ENCODE peak calls at places on chromosomes 6 and 20, in five cellular contexts. One of them, this sample, is unnamed.
A peak's percentile ranks its signal among the peaks of the same experiment; 100 is the strongest.

GRCh38 chr20:4601630-4602296 is 119.9 kb upstream of the PRND start:
- DNase-seq in A549: no peak
- DNase-seq in heart left ventricle: peak; percentile 85
- DNase-seq in gastrocnemius medialis: no peak
- DNase-seq in IMR-90: no peak
- DNase-seq in this sample: peak; percentile 37

GRCh38 chr6:20400476-20401402 is 940 bp upstream of the E2F3 start:
- DNase-seq in A549: peak; percentile 42
- DNase-seq in heart left ventricle: peak; percentile 71
- DNase-seq in gastrocnemius medialis: peak; percentile 73
- DNase-seq in IMR-90: no peak
- DNase-seq in this sample: peak; percentile 46

GRCh38 chr6:36676142-36677058 is 2.1 kb upstream of the CDKN1A start:
- DNase-seq in A549: no peak
- DNase-seq in heart left ventricle: no peak
- DNase-seq in gastrocnemius medialis: no peak
- DNase-seq in IMR-90: peak; percentile 66
- DNase-seq in this sample: no peak

GRCh38 chr6:43037197-43037596 is 15.8 kb downstream of the RRP36 start:
- DNase-seq in A549: no peak
- DNase-seq in heart left ventricle: no peak
- DNase-seq in gastrocnemius medialis: no peak
- DNase-seq in IMR-90: no peak
- DNase-seq in this sample: no peak

GRCh38 chr6:82645536-82646230 is 282.1 kb downstream of the TPBG start:
- DNase-seq in A549: no peak
- DNase-seq in heart left ventricle: no peak
- DNase-seq in gastrocnemius medialis: no peak
- DNase-seq in IMR-90: no peak
- DNase-seq in this sample: no peak

GRCh38 chr20:62501801-62502495 is 26.2 kb upstream of the GATA5 start:
- DNase-seq in A549: peak; percentile 46
- DNase-seq in heart left ventricle: no peak
- DNase-seq in gastrocnemius medialis: no peak
- DNase-seq in IMR-90: peak; percentile 63
- DNase-seq in this sample: peak; percentile 62

GRCh38 chr6:121733216-121733615 is 297.8 kb downstream of the GJA1 start:
- DNase-seq in A549: no peak
- DNase-seq in heart left ventricle: no peak
- DNase-seq in gastrocnemius medialis: no peak
- DNase-seq in IMR-90: peak; percentile 38
- DNase-seq in this sample: no peak

GRCh38 chr20:48189177-48189576 is 403.9 kb upstream of the SULF2 start:
- DNase-seq in A549: peak; percentile 25
- DNase-seq in heart left ventricle: no peak
- DNase-seq in gastrocnemius medialis: no peak
- DNase-seq in IMR-90: no peak
- DNase-seq in this sample: no peak

GRCh38 chr20:43993552-43993951 is 78.9 kb downstream of the TOX2 start:
- DNase-seq in A549: no peak
- DNase-seq in heart left ventricle: no peak
- DNase-seq in gastrocnemius medialis: no peak
- DNase-seq in IMR-90: peak; percentile 31
- DNase-seq in this sample: no peak

GRCh38 chr6:137921823-137922222 is 54.8 kb downstream of the TNFAIP3 start:
- DNase-seq in A549: no peak
- DNase-seq in heart left ventricle: no peak
- DNase-seq in gastrocnemius medialis: no peak
- DNase-seq in IMR-90: no peak
- DNase-seq in this sample: no peak

GRCh38 chr20:32823078-32823477 is 3.3 kb downstream of the MAPRE1 start:
- DNase-seq in A549: peak; percentile 29
- DNase-seq in heart left ventricle: no peak
- DNase-seq in gastrocnemius medialis: no peak
- DNase-seq in IMR-90: peak; percentile 82
- DNase-seq in this sample: peak; percentile 58

GRCh38 chr20:63085087-63085861 is 78.5 kb upstream of the BHLHE23 start:
- DNase-seq in A549: peak; percentile 33
- DNase-seq in heart left ventricle: peak; percentile 24
- DNase-seq in gastrocnemius medialis: no peak
- DNase-seq in IMR-90: no peak
- DNase-seq in this sample: no peak

GRCh38 chr6:133705731-133706130 is 183.2 kb upstream of the TCF21 start:
- DNase-seq in A549: no peak
- DNase-seq in heart left ventricle: no peak
- DNase-seq in gastrocnemius medialis: no peak
- DNase-seq in IMR-90: peak; percentile 82
- DNase-seq in this sample: no peak

GRCh38 chr20:61941721-61942405 is 123.8 kb downstream of the TAF4 start:
- DNase-seq in A549: no peak
- DNase-seq in heart left ventricle: no peak
- DNase-seq in gastrocnemius medialis: no peak
- DNase-seq in IMR-90: no peak
- DNase-seq in this sample: no peak

GRCh38 chr6:70474751-70475150 is 61.4 kb downstream of the FAM135A start:
- DNase-seq in A549: no peak
- DNase-seq in heart left ventricle: no peak
- DNase-seq in gastrocnemius medialis: no peak
- DNase-seq in IMR-90: peak; percentile 62
- DNase-seq in this sample: no peak

GRCh38 chr6:168196385-168196860 is 117.4 kb upstream of the FRMD1 start:
- DNase-seq in A549: peak; percentile 49
- DNase-seq in heart left ventricle: no peak
- DNase-seq in gastrocnemius medialis: no peak
- DNase-seq in IMR-90: no peak
- DNase-seq in this sample: no peak

GRCh38 chr6:11975353-11975977 is 36.6 kb upstream of the HIVEP1 start:
- DNase-seq in A549: no peak
- DNase-seq in heart left ventricle: no peak
- DNase-seq in gastrocnemius medialis: peak; percentile 17
- DNase-seq in IMR-90: no peak
- DNase-seq in this sample: no peak

GRCh38 chr6:104599821-104600658 is 259.7 kb downstream of the HACE1 start:
- DNase-seq in A549: no peak
- DNase-seq in heart left ventricle: no peak
- DNase-seq in gastrocnemius medialis: no peak
- DNase-seq in IMR-90: no peak
- DNase-seq in this sample: no peak

GRCh38 chr6:84017709-84018452 is 15.7 kb upstream of the MRAP2 start:
- DNase-seq in A549: no peak
- DNase-seq in heart left ventricle: no peak
- DNase-seq in gastrocnemius medialis: no peak
- DNase-seq in IMR-90: no peak
- DNase-seq in this sample: no peak

GRCh38 chr6:94464018-94464510 is 1044.7 kb upstream of the EPHA7 start:
- DNase-seq in A549: no peak
- DNase-seq in heart left ventricle: no peak
- DNase-seq in gastrocnemius medialis: no peak
- DNase-seq in IMR-90: no peak
- DNase-seq in this sample: no peak

GRCh38 chr20:7151666-7152065 is 384.2 kb downstream of the BMP2 start:
- DNase-seq in A549: peak; percentile 3
- DNase-seq in heart left ventricle: no peak
- DNase-seq in gastrocnemius medialis: no peak
- DNase-seq in IMR-90: no peak
- DNase-seq in this sample: no peak

GRCh38 chr20:63062188-63063140 is 55.7 kb upstream of the BHLHE23 start:
- DNase-seq in A549: no peak
- DNase-seq in heart left ventricle: peak; percentile 15
- DNase-seq in gastrocnemius medialis: no peak
- DNase-seq in IMR-90: no peak
- DNase-seq in this sample: no peak

GRCh38 chr6:153781306-153781705 is 257.7 kb upstream of the OPRM1 start:
- DNase-seq in A549: no peak
- DNase-seq in heart left ventricle: no peak
- DNase-seq in gastrocnemius medialis: no peak
- DNase-seq in IMR-90: no peak
- DNase-seq in this sample: no peak

GRCh38 chr6:153778216-153778615 is 260.8 kb upstream of the OPRM1 start:
- DNase-seq in A549: no peak
- DNase-seq in heart left ventricle: no peak
- DNase-seq in gastrocnemius medialis: no peak
- DNase-seq in IMR-90: no peak
- DNase-seq in this sample: no peak

DNA sequence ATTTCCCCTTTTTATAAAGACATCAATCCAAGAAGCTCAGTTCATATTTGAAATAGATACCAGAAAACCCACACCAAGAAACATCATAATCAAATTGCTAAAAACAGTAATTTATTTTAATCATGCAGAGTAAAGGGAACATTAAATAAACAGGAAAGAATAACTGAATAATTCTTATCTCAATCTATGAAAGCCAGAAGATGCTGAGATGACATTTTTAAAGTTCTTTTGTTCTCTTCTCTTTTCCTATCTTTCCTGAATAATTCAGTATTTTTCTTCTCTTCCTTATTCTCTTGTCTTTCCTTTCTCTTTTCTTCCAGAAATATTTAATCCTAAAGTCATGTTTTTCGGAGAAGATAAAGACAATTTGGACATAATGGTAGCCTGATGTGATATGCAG is 259.0 kb upstream of the OPRM1 start:
- DNase-seq in A549: no peak
- DNase-seq in heart left ventricle: no peak
- DNase-seq in gastrocnemius medialis: no peak
- DNase-seq in IMR-90: no peak
- DNase-seq in this sample: no peak
- TF ChIP-seq POLR2A in A549: no peak
- TF ChIP-seq POLR2A in heart left ventricle: no peak
- TF ChIP-seq POLR2A in gastrocnemius medialis: no peak
- TF ChIP-seq POLR2A in IMR-90: no peak
- TF ChIP-seq POLR2A in this sample: no peak

DNA sequence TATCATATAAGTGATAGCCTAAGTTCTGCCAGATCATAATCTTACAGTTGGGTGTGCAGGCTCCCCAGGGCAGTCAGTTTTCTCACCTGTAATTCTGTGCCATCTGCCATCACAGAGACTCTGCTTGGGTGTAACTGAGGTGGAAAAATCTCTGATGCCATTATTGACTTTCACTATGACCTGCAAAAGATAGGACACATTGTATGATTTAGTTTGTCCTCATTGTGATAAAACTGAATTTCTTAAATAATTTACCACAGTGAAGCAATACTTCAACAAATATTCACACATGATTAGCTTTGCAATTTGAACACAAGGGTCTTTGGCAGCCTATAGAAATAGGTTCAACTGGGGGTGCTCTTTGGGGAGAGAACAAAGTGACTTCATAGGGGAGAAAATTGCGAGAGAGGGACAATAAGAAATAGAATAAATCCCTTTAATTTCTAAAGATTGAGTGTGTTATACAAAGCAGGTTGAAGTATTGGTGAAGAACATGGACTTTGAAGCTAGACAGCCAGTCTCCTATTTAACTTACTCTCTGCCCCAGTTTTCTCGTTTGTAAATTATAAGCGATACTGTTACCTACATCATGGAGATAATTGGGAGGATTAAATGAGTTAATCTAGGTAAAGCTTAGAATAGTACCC is 27.3 kb downstream of the FAM229B start:
- DNase-seq in A549: no peak
- DNase-seq in heart left ventricle: no peak
- DNase-seq in gastrocnemius medialis: no peak
- DNase-seq in IMR-90: no peak
- DNase-seq in this sample: no peak
- TF ChIP-seq POLR2A in A549: no peak
- TF ChIP-seq POLR2A in heart left ventricle: no peak
- TF ChIP-seq POLR2A in gastrocnemius medialis: no peak
- TF ChIP-seq POLR2A in IMR-90: no peak
- TF ChIP-seq POLR2A in this sample: no peak

GRCh38 chr20:54115172-54115854 is 44.9 kb upstream of the BCAS1 start:
- DNase-seq in A549: peak; percentile 92
- DNase-seq in heart left ventricle: no peak
- DNase-seq in gastrocnemius medialis: no peak
- DNase-seq in IMR-90: peak; percentile 28
- DNase-seq in this sample: no peak

GRCh38 chr20:54111460-54111859 is 41.1 kb upstream of the BCAS1 start:
- DNase-seq in A549: no peak
- DNase-seq in heart left ventricle: no peak
- DNase-seq in gastrocnemius medialis: no peak
- DNase-seq in IMR-90: no peak
- DNase-seq in this sample: no peak

GRCh38 chr20:54114109-54114508 is 43.7 kb upstream of the BCAS1 start:
- DNase-seq in A549: no peak
- DNase-seq in heart left ventricle: no peak
- DNase-seq in gastrocnemius medialis: no peak
- DNase-seq in IMR-90: no peak
- DNase-seq in this sample: no peak

GRCh38 chr20:54112221-54112884 is 42.0 kb upstream of the BCAS1 start:
- DNase-seq in A549: no peak
- DNase-seq in heart left ventricle: no peak
- DNase-seq in gastrocnemius medialis: no peak
- DNase-seq in IMR-90: no peak
- DNase-seq in this sample: no peak

DNA sequence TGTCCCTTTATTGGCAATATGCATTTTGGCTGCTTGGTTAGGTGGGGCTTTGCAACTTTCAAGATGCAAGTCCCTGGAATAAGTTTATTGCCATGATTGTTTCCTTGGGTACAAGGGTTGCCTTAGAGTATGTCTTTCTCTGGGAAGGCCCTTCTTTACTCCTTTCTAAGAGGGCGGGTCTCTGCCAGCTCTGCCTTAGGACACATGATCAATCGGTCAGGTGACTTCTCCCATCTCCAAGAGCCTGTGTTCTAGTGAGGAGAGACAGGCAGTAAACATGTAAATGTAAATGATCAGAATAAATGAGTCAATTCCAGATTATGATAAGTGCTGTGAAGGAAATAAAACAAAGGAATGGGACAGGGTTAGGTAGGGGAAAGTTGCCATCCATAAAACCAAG is 43.2 kb upstream of the BCAS1 start:
- DNase-seq in A549: peak; percentile 63
- DNase-seq in heart left ventricle: no peak
- DNase-seq in gastrocnemius medialis: no peak
- DNase-seq in IMR-90: no peak
- DNase-seq in this sample: no peak
- TF ChIP-seq POLR2A in A549: no peak
- TF ChIP-seq POLR2A in heart left ventricle: no peak
- TF ChIP-seq POLR2A in gastrocnemius medialis: no peak
- TF ChIP-seq POLR2A in IMR-90: no peak
- TF ChIP-seq POLR2A in this sample: no peak

GRCh38 chr6:149186873-149187272 is 130.6 kb upstream of the TAB2 start:
- DNase-seq in A549: no peak
- DNase-seq in heart left ventricle: no peak
- DNase-seq in gastrocnemius medialis: no peak
- DNase-seq in IMR-90: no peak
- DNase-seq in this sample: no peak
- TF ChIP-seq POLR2A in A549: no peak
- TF ChIP-seq POLR2A in heart left ventricle: no peak
- TF ChIP-seq POLR2A in gastrocnemius medialis: no peak
- TF ChIP-seq POLR2A in IMR-90: no peak
- TF ChIP-seq POLR2A in this sample: no peak